ENCODE peak calls at places on chromosomes 6 and 20, in six cellular contexts. E is A549, G is NCI-H524, T is epithelial cell of prostate, Y is ovary, S is left ventricle myocardium inferior. I is an unnamed sample.

GRCh38 chr6:12957321-12958051 is 240.9 kb downstream of the PHACTR1 start:
- DNase-seq in S (peak), E (peak), T (no peak), Y (peak), G (peak), I (no peak)

GRCh38 chr6:154590770-154591169 is 80.3 kb upstream of the CNKSR3 start:
- DNase-seq in T (no peak), E (no peak), Y (no peak), S (no peak), G (no peak), I (no peak)

GRCh38 chr20:25067102-25067987 is 9.4 kb upstream of the ACSS1 start:
- DNase-seq in T (no peak), S (no peak), Y (no peak), E (no peak), G (no peak), I (no peak)

GRCh38 chr6:74638467-74638866 is 567.4 kb downstream of the COL12A1 start:
- DNase-seq in G (no peak), Y (no peak), E (no peak), T (no peak), S (no peak), I (no peak)

GRCh38 chr6:87099472-87099871 is 4.6 kb upstream of the CGA start:
- DNase-seq in G (no peak), T (no peak), E (no peak), Y (no peak), S (no peak), I (no peak)

GRCh38 chr6:160202411-160202810 is 56.2 kb downstream of the SLC22A2 start:
- DNase-seq in S (no peak), T (no peak), G (no peak), E (no peak), Y (no peak), I (no peak)

GRCh38 chr6:111361648-111362047 is 121.4 kb downstream of the REV3L start:
- DNase-seq in T (no peak), G (peak), Y (no peak), S (no peak), E (peak), I (peak)

GRCh38 chr6:80280258-80281010 is 174.0 kb downstream of the BCKDHB start:
- DNase-seq in E (no peak), G (no peak), T (peak), S (no peak), Y (no peak), I (no peak)

I was measured in HCT116.